ENCODE peak calls at places on chromosomes 1 and 21, in eight cellular contexts. R, J, V, B, X, U, P and H are unnamed samples.

GRCh38 chr1:37161171-37161570 is 126.9 kb upstream of the GRIK3 start:
- DNase-seq in R (no peak), J (no peak), V (no peak), B (no peak), X (no peak), U (no peak), P (no peak), H (no peak)

GRCh38 chr1:59146651-59147358 is 150.1 kb upstream of the FGGY start:
- DNase-seq in R (no peak), J (peak), V (peak), B (no peak), X (peak), U (no peak), P (peak), H (no peak)

GRCh38 chr1:214989341-214989740 is 93.2 kb upstream of the KCNK2 start:
- DNase-seq in R (no peak), J (no peak), V (no peak), B (no peak), X (no peak), U (no peak), P (peak), H (no peak)

GRCh38 chr1:33130297-33130696 is 49.3 kb downstream of the AZIN2 start:
- DNase-seq in R (no peak), J (no peak), V (no peak), B (peak), X (no peak), U (no peak), P (peak), H (no peak)

GRCh38 chr21:45441431-45442255 is 36.7 kb downstream of the COL18A1 start:
- DNase-seq in R (no peak), J (no peak), V (no peak), B (no peak), X (no peak), U (no peak), P (no peak), H (no peak)

GRCh38 chr1:160981584-160982411 is 27.2 kb upstream of the ITLN2 start:
- DNase-seq in R (no peak), J (no peak), V (no peak), B (no peak), X (no peak), U (no peak), P (no peak), H (peak)

GRCh38 chr1:51644533-51645197 is 27.8 kb downstream of the OSBPL9 start:
- DNase-seq in R (no peak), J (no peak), V (peak), B (no peak), X (no peak), U (no peak), P (peak), H (peak)

GRCh38 chr1:64470670-64471217 is 815 bp downstream of the CACHD1 start:
- DNase-seq in R (no peak), J (peak), V (peak), B (no peak), X (no peak), U (peak), P (peak), H (no peak)

GRCh38 chr1:30901798-30902652 is 6.5 kb downstream of the SDC3 start:
- DNase-seq in R (no peak), J (no peak), V (peak), B (no peak), X (no peak), U (no peak), P (peak), H (no peak)

GRCh38 chr1:44296067-44296466 is 59.0 kb downstream of the ERI3 start:
- DNase-seq in R (no peak), J (no peak), V (no peak), B (no peak), X (no peak), U (no peak), P (no peak), H (no peak)

GRCh38 chr1:184535191-184535970 is 148.6 kb downstream of the C1orf21 start:
- DNase-seq in R (no peak), J (no peak), V (peak), B (no peak), X (no peak), U (no peak), P (peak), H (no peak)

GRCh38 chr1:112704908-112705627 is 1.9 kb downstream of the RHOC start:
- DNase-seq in R (peak), J (peak), V (peak), B (peak), X (peak), U (peak), P (peak), H (peak)

GRCh38 chr1:236421022-236421421 is 26.9 kb downstream of the EDARADD start:
- DNase-seq in R (no peak), J (no peak), V (no peak), B (no peak), X (no peak), U (no peak), P (peak), H (no peak)

GRCh38 chr1:36768486-36769178 is 265.7 kb downstream of the GRIK3 start:
- DNase-seq in R (no peak), J (no peak), V (no peak), B (no peak), X (no peak), U (no peak), P (no peak), H (no peak)

GRCh38 chr1:6025269-6026094 is 20.2 kb upstream of the KCNAB2 start:
- DNase-seq in R (no peak), J (no peak), V (no peak), B (no peak), X (no peak), U (no peak), P (peak), H (no peak)

GRCh38 chr1:11654571-11655262 is at the start of gene FBXO44:
- DNase-seq in R (no peak), J (peak), V (peak), B (no peak), X (peak), U (peak), P (peak), H (peak)

GRCh38 chr1:223846668-223847007 is 891 bp upstream of the TP53BP2 start:
- DNase-seq in R (no peak), J (no peak), V (peak), B (no peak), X (peak), U (peak), P (peak), H (no peak)

GRCh38 chr1:22527555-22528296 is 35.6 kb upstream of the EPHA8 start:
- DNase-seq in R (no peak), J (no peak), V (no peak), B (no peak), X (no peak), U (no peak), P (peak), H (no peak)

GRCh38 chr1:7262611-7263010 is 477.4 kb downstream of the CAMTA1 start:
- DNase-seq in R (peak), J (no peak), V (no peak), B (no peak), X (no peak), U (peak), P (no peak), H (no peak)

GRCh38 chr1:39084191-39084590 is 58.0 kb downstream of the NDUFS5 start:
- DNase-seq in R (no peak), J (no peak), V (no peak), B (no peak), X (no peak), U (no peak), P (no peak), H (no peak)

GRCh38 chr1:32876341-32877210 is 5.9 kb upstream of the FNDC5 start:
- DNase-seq in R (no peak), J (peak), V (peak), B (peak), X (peak), U (peak), P (peak), H (no peak)

GRCh38 chr21:35646606-35647005 is 413.7 kb downstream of the SETD4 start:
- DNase-seq in R (no peak), J (no peak), V (no peak), B (no peak), X (no peak), U (no peak), P (peak), H (no peak)

GRCh38 chr1:11735854-11736745 is at the start of gene AGTRAP:
- DNase-seq in R (peak), J (peak), V (peak), B (peak), X (peak), U (peak), P (peak), H (peak)